ENCODE peak calls at places on chromosomes 7 and 10, in seven cellular contexts. C is stomach, H is neuronal stem cell, Z is fibroblast of lung, M is lung, L is IMR-90, T is transverse colon. P is an unnamed sample. For H3K4me1, the result is how much of the 10 kb centered on the place peaks cover.

GRCh38 chr10:61404771-61405170 is 48.4 kb downstream of the TMEM26 start:
- DNase-seq in L (peak), T (no peak), C (no peak), Z (peak), H (no peak), M (no peak), P (no peak)

GRCh38 chr7:74483402-74484336 is 30.0 kb downstream of the GTF2IRD1 start:
- DNase-seq in Z (peak), C (no peak), T (no peak), L (peak), H (no peak), M (no peak), P (no peak)

GRCh38 chr7:89761173-89761572 is 393.1 kb upstream of the STEAP1 start:
- DNase-seq in L (no peak), T (no peak), H (no peak), C (no peak), Z (no peak), M (no peak), P (no peak)

GRCh38 chr7:132242192-132242812 is 334.0 kb downstream of the PLXNA4 start:
- DNase-seq in T (no peak), M (no peak), C (no peak), L (no peak), Z (no peak), H (no peak), P (no peak)

GRCh38 chr10:31836569-31837406 is 91.8 kb downstream of the ARHGAP12 start:
- DNase-seq in Z (peak), C (no peak), M (no peak), T (no peak), H (peak), L (peak), P (no peak)

GRCh38 chr10:11154809-11155208 is 137.1 kb downstream of the CELF2 start:
- DNase-seq in Z (no peak), L (peak), M (no peak), C (no peak), T (no peak), H (no peak), P (no peak)

GRCh38 chr7:149881328-149882263 is 7.8 kb downstream of the ATP6V0E2 start:
- DNase-seq in Z (no peak), M (no peak), H (no peak), C (no peak), T (no peak), L (no peak), P (no peak)

GRCh38 chr10:65017523-65017922 is 1496.3 kb downstream of the REEP3 start:
- DNase-seq in C (no peak), M (no peak), H (no peak), T (no peak), Z (no peak), L (no peak), P (no peak)

GRCh38 chr7:129271500-129272355 is 46.9 kb downstream of the AHCYL2 start:
- DNase-seq in H (no peak), T (peak), C (peak), M (peak), Z (peak), L (peak), P (no peak)

GRCh38 chr7:139966906-139967305 is 95.8 kb downstream of the PARP12 start:
- DNase-seq in M (no peak), H (no peak), C (no peak), Z (no peak), T (no peak), L (no peak), P (no peak)

GRCh38 chr10:90007226-90007625 is 305.8 kb downstream of the KIF20B start:
- DNase-seq in L (no peak), Z (no peak), M (no peak), H (no peak), C (no peak), T (no peak), P (no peak)

GRCh38 chr10:100327007-100327700 is 2.9 kb downstream of the PKD2L1 start:
- DNase-seq in M (no peak), T (peak), Z (no peak), L (peak), H (no peak), C (peak), P (no peak)

GRCh38 chr7:44280993-44281721 is 44.2 kb downstream of the CAMK2B start:
- DNase-seq in Z (no peak), M (no peak), L (no peak), C (no peak), T (peak), H (no peak), P (no peak)

GRCh38 chr10:80684217-80684616 is 146.5 kb downstream of the SH2D4B start:
- DNase-seq in L (peak), M (no peak), C (no peak), H (no peak), Z (peak), T (no peak), P (no peak)

GRCh38 chr10:6074489-6075301 is 12.5 kb upstream of the IL2RA start:
- DNase-seq in M (no peak), H (no peak), L (peak), C (no peak), Z (peak), T (no peak), P (no peak)

GRCh38 chr7:2633538-2634264 is 1.9 kb downstream of the TTYH3 start:
- DNase-seq in Z (peak), T (no peak), C (no peak), M (peak), H (no peak), L (peak), P (peak)

GRCh38 chr7:2635810-2636701 is 4.3 kb downstream of the TTYH3 start:
- DNase-seq in Z (no peak), H (no peak), T (no peak), L (no peak), M (no peak), C (no peak), P (peak)

GRCh38 chr7:2637066-2637471 is 5.3 kb downstream of the TTYH3 start:
- DNase-seq in C (no peak), M (no peak), T (no peak), Z (no peak), H (no peak), L (no peak), P (no peak)

GRCh38 chr7:2634265-2635145 is 2.7 kb downstream of the TTYH3 start:
- DNase-seq in H (no peak), L (no peak), C (no peak), M (no peak), Z (no peak), T (no peak), P (no peak)

DNA sequence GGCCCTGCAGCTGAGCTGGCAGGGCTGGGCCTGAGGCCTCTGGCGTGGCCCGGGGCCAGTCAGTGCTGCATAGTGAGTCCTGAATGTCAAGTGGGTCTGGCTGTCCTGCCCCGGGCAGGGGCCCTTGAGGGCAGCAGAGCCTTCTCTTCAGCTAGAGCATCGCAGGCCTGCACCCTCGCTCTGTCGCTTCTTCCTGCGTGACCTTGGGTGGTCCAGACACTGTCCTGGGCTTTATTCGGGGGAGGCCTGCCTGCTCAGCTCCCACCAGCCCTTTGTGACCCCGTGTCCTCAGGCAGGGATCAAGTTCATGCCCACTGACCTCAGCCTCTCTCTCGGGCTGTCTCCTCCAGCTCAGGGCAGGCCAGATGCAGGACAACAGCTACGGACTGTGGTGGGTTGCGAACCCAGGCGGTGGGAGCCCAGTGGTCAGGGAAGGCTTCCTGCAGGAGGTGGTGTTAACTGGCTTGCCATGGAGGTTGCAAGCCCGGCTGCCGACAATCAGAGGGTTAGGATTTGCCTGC is 3.4 kb downstream of the TTYH3 start:
- DNase-seq in C (no peak), Z (no peak), L (no peak), H (no peak), M (no peak), T (no peak), P (no peak)
- H3K4me1 ChIP-seq in C (half or more), Z (under half), L (half or more), H (under half), M (under half), T (under half), P (under half)

GRCh38 chr10:124388476-124388822 is 30.3 kb downstream of the OAT start:
- DNase-seq in Z (no peak), L (no peak), C (no peak), M (no peak), T (no peak), H (no peak), P (no peak)
- H3K4me3 ChIP-seq in Z (no peak), L (no peak), C (peak), M (no peak), T (peak), H (no peak), P (peak)

GRCh38 chr7:152025937-152026890 is 740 bp downstream of the GALNT11 start:
- DNase-seq in H (no peak), C (no peak), T (no peak), M (no peak), Z (peak), L (no peak), P (no peak)
- H3K27ac ChIP-seq in H (peak), C (peak), T (peak), M (peak), Z (peak), L (peak), P (peak)

GRCh38 chr10:132459252-132460028 is 62.4 kb downstream of the PWWP2B start:
- DNase-seq in H (no peak), L (no peak), C (peak), T (peak), M (no peak), Z (no peak), P (peak)

GRCh38 chr10:132457328-132458070 is 60.5 kb downstream of the PWWP2B start:
- DNase-seq in M (no peak), Z (no peak), H (no peak), L (no peak), C (no peak), T (no peak), P (peak)

GRCh38 chr10:132458071-132458594 is 61.1 kb downstream of the PWWP2B start:
- DNase-seq in T (no peak), L (no peak), H (no peak), Z (no peak), M (no peak), C (no peak), P (peak)

GRCh38 chr10:132460071-132460470 is 63.1 kb downstream of the PWWP2B start:
- DNase-seq in M (no peak), H (no peak), Z (no peak), L (no peak), T (no peak), C (no peak), P (peak)

GRCh38 chr10:132458595-132459251 is 61.7 kb downstream of the PWWP2B start:
- DNase-seq in L (no peak), H (no peak), M (no peak), T (peak), Z (no peak), C (peak), P (peak)
- H3K4me1 ChIP-seq in L (under half), H (under half), M (under half), T (half or more), Z (under half), C (half or more), P (under half)

GRCh38 chr10:113127285-113128283 is 177.5 kb downstream of the TCF7L2 start:
- DNase-seq in H (peak), T (no peak), M (no peak), L (no peak), Z (no peak), C (no peak), P (no peak)
- H3K4me3 ChIP-seq in H (no peak), T (no peak), M (no peak), L (no peak), Z (peak), C (no peak), P (peak)

GRCh38 chr10:7702288-7702812 is 766 bp upstream of the ITIH2 start:
- DNase-seq in Z (no peak), C (no peak), M (no peak), L (no peak), T (no peak), H (no peak), P (no peak)

GRCh38 chr10:7704360-7704759 is 1.2 kb downstream of the ITIH2 start:
- DNase-seq in C (no peak), Z (no peak), H (no peak), M (no peak), T (no peak), L (no peak), P (no peak)

GRCh38 chr10:7700577-7701125 is 2.5 kb upstream of the ITIH2 start:
- DNase-seq in M (no peak), H (no peak), Z (no peak), T (no peak), C (no peak), L (no peak), P (no peak)

GRCh38 chr10:7703140-7703539 is at the start of gene ITIH2:
- DNase-seq in H (no peak), C (no peak), T (no peak), M (no peak), L (no peak), Z (no peak), P (no peak)

GRCh38 chr10:7701158-7701742 is 1.9 kb upstream of the ITIH2 start:
- DNase-seq in M (no peak), T (no peak), Z (no peak), L (no peak), C (no peak), H (no peak), P (no peak)
- H3K27ac ChIP-seq in M (no peak), T (no peak), Z (no peak), L (no peak), C (no peak), H (no peak), P (no peak)

DNA sequence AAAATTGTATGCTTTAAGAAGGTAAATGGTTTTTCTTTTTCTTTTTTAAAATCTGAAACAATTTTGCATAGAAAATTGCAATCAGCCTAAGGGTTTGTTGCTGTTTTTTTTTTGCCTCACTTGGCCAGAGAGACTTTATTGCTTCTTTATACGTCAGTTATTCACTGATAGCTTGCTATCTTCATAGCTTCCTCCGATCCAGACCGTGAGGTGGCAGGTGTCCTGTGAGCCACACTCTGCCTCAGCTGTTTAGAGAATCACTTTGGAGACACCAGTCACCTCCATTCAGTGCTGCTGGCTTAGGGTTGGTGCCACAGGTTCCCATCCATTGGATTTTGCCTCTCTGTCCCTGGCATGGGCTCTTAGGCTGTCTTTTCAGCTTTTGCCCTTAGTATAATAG is 68.0 kb downstream of the HHEX start:
- DNase-seq in T (no peak), L (no peak), M (no peak), Z (no peak), C (no peak), H (no peak), P (no peak)
- H3K4me1 ChIP-seq in T (under half), L (under half), M (under half), Z (under half), C (under half), H (under half), P (under half)